ENCODE peak calls at places on chromosomes 1 and 21, in ten cellular contexts. F, B, R, X, U, S, H, K, J and Q are unnamed samples.

GRCh38 chr1:54314691-54315455 is 91.3 kb downstream of the SSBP3 start:
- DNase-seq in R (no peak), B (no peak), J (no peak), K (no peak), X (no peak), F (no peak), H (no peak), S (no peak), U (no peak), Q (no peak)

GRCh38 chr1:203528098-203528497 is 34.1 kb downstream of the OPTC start:
- DNase-seq in H (no peak), S (no peak), R (no peak), K (no peak), B (no peak), F (no peak), X (no peak), U (no peak), J (no peak), Q (no peak)

GRCh38 chr1:220734571-220735326 is 13.4 kb upstream of the MTARC2 start:
- DNase-seq in B (peak; percentile 69), U (no peak), F (no peak), R (no peak), S (no peak), H (no peak), J (no peak), X (peak; percentile 77), K (peak; percentile 71), Q (no peak)

GRCh38 chr1:240093120-240093961 is 1.7 kb downstream of the FMN2 start:
- DNase-seq in B (no peak), R (peak; percentile 26), K (no peak), H (peak; percentile 55), U (peak; percentile 49), X (no peak), S (no peak), F (no peak), J (peak; percentile 54), Q (no peak)

GRCh38 chr1:10900691-10901090 is 104.2 kb upstream of the CASZ1 start:
- DNase-seq in S (no peak), B (no peak), K (no peak), H (no peak), X (no peak), J (no peak), U (no peak), R (no peak), F (no peak), Q (no peak)

GRCh38 chr21:42171091-42172053 is 47.6 kb upstream of the ABCG1 start:
- DNase-seq in R (no peak), F (peak; percentile 81), K (no peak), H (no peak), S (no peak), B (no peak), X (no peak), J (no peak), U (peak; percentile 35), Q (no peak)

GRCh38 chr1:209876091-209876800 is 48.5 kb downstream of the UTP25 start:
- DNase-seq in K (no peak), S (no peak), B (peak; percentile 31), F (no peak), R (no peak), U (no peak), H (no peak), X (no peak), J (no peak), Q (no peak)

GRCh38 chr1:19946331-19946751 is 22.9 kb upstream of the PLA2G2E start:
- DNase-seq in F (no peak), H (no peak), U (no peak), K (no peak), X (no peak), R (no peak), J (no peak), B (no peak), S (no peak), Q (no peak)

GRCh38 chr1:39623053-39623452 is 16.4 kb downstream of the HEYL start:
- DNase-seq in K (no peak), X (no peak), F (no peak), H (no peak), U (peak; percentile 63), S (no peak), J (no peak), B (no peak), R (no peak), Q (no peak)

GRCh38 chr1:12760256-12760795 is 13.2 kb upstream of the PRAMEF12 start:
- DNase-seq in U (no peak), R (no peak), S (no peak), H (peak; percentile 57), X (no peak), J (peak; percentile 20), K (no peak), F (no peak), B (no peak), Q (no peak)

GRCh38 chr1:94986783-94987182 is 59.9 kb upstream of the CNN3 start:
- DNase-seq in S (no peak), X (no peak), B (peak; percentile 55), H (no peak), J (no peak), F (no peak), R (no peak), U (no peak), K (peak; percentile 75), Q (no peak)

GRCh38 chr1:155064109-155064812 is 721 bp downstream of the EFNA4 start:
- DNase-seq in X (no peak), F (no peak), R (no peak), U (no peak), J (peak; percentile 66), K (no peak), B (no peak), H (no peak), S (peak; percentile 33), Q (peak; percentile 61)

GRCh38 chr1:117045644-117046043 is 14.5 kb upstream of the TTF2 start:
- DNase-seq in U (no peak), S (no peak), R (no peak), J (no peak), K (no peak), B (no peak), F (no peak), X (peak; percentile 95), H (no peak), Q (no peak)

GRCh38 chr1:47866631-47867446 is 130.3 kb downstream of the TRABD2B start:
- DNase-seq in U (no peak), B (no peak), F (no peak), H (no peak), S (no peak), R (no peak), X (no peak), J (no peak), K (no peak), Q (no peak)

GRCh38 chr1:208431721-208432120 is 187.5 kb upstream of the PLXNA2 start:
- DNase-seq in J (no peak), S (no peak), F (no peak), K (peak; percentile 62), X (no peak), H (no peak), B (peak; percentile 11), R (no peak), U (no peak), Q (no peak)

GRCh38 chr1:226987623-226988336 is 47.7 kb downstream of the COQ8A start:
- DNase-seq in X (no peak), K (no peak), B (no peak), S (no peak), J (no peak), U (no peak), H (no peak), F (no peak), R (no peak), Q (no peak)

GRCh38 chr1:175148068-175148467 is 44.5 kb downstream of the KIAA0040 start:
- DNase-seq in X (no peak), F (no peak), B (no peak), R (no peak), H (no peak), K (no peak), J (no peak), S (no peak), U (no peak), Q (no peak)

GRCh38 chr1:156897078-156897825 is 3.7 kb downstream of the PEAR1 start:
- DNase-seq in F (no peak), S (no peak), K (no peak), H (no peak), X (peak; percentile 57), R (no peak), B (peak; percentile 57), J (no peak), U (no peak), Q (no peak)

GRCh38 chr1:101257500-101258325 is 20.9 kb downstream of the S1PR1 start:
- DNase-seq in B (no peak), U (no peak), H (no peak), X (no peak), F (no peak), K (no peak), R (no peak), J (no peak), S (no peak), Q (peak; percentile 54)

GRCh38 chr1:238642231-238642630 is 744.1 kb upstream of the CHRM3 start:
- DNase-seq in U (no peak), F (no peak), H (no peak), K (peak; percentile 55), B (peak; percentile 20), J (no peak), R (no peak), X (peak; percentile 63), S (no peak), Q (no peak)

GRCh38 chr1:179103999-179104398 is 22.1 kb downstream of the TOR3A start:
- DNase-seq in K (no peak), R (no peak), S (no peak), H (no peak), J (no peak), U (no peak), X (no peak), B (no peak), F (no peak), Q (no peak)

GRCh38 chr1:232319106-232319505 is 310.8 kb downstream of the SIPA1L2 start:
- DNase-seq in B (no peak), R (no peak), F (no peak), U (no peak), K (no peak), X (no peak), J (no peak), H (no peak), S (no peak), Q (no peak)

GRCh38 chr1:228691926-228692325 is 43.4 kb upstream of the RHOU start:
- DNase-seq in J (no peak), U (no peak), K (no peak), X (peak; percentile 74), H (no peak), B (peak; percentile 55), R (no peak), F (no peak), S (no peak), Q (peak; percentile 29)

GRCh38 chr1:203200916-203201315 is 14.4 kb upstream of the CHI3L1 start:
- DNase-seq in F (no peak), K (no peak), H (no peak), J (no peak), S (no peak), B (no peak), X (no peak), R (no peak), U (no peak), Q (no peak)